ENCODE peak calls at places on chromosome 6, in six cellular contexts. P, F, D, A, T and N are unnamed samples.

GRCh38 chr6:21228411-21228810 is 365.1 kb upstream of the SOX4 start:
- DNase-seq in P (no peak), F (no peak), D (no peak), A (no peak), T (no peak), N (no peak)

GRCh38 chr6:134229520-134229919 is 88.4 kb downstream of the SGK1 start:
- DNase-seq in P (no peak), F (no peak), D (no peak), A (no peak), T (no peak), N (no peak)

GRCh38 chr6:33858053-33858475 is 54.3 kb upstream of the MLN start:
- DNase-seq in P (no peak), F (no peak), D (no peak), A (no peak), T (no peak), N (no peak)

GRCh38 chr6:151534576-151534975 is 40.8 kb downstream of the CCDC170 start:
- DNase-seq in P (no peak), F (no peak), D (no peak), A (no peak), T (no peak), N (no peak)

GRCh38 chr6:113103618-113104390 is 753.3 kb upstream of the MARCKS start:
- DNase-seq in P (no peak), F (no peak), D (peak; percentile 78), A (no peak), T (no peak), N (no peak)

GRCh38 chr6:36874016-36874442 is 574 bp downstream of the PPIL1 start:
- DNase-seq in P (no peak), F (peak; percentile 48), D (no peak), A (no peak), T (no peak), N (no peak)

GRCh38 chr6:161228911-161229591 is 44.8 kb downstream of the AGPAT4 start:
- DNase-seq in P (no peak), F (no peak), D (peak; percentile 86), A (peak; percentile 26), T (no peak), N (no peak)

GRCh38 chr6:104159045-104159618 is 700.6 kb downstream of the HACE1 start:
- DNase-seq in P (no peak), F (no peak), D (no peak), A (no peak), T (no peak), N (no peak)

GRCh38 chr6:166572370-166573261 is 13.9 kb downstream of the RAMACL start:
- DNase-seq in P (no peak), F (no peak), D (peak; percentile 97), A (peak; percentile 42), T (no peak), N (no peak)

GRCh38 chr6:154569136-154569862 is 58.8 kb upstream of the CNKSR3 start:
- DNase-seq in P (no peak), F (no peak), D (no peak), A (no peak), T (no peak), N (no peak)

GRCh38 chr6:5599112-5599511 is 337.8 kb downstream of the FARS2 start:
- DNase-seq in P (no peak), F (no peak), D (no peak), A (no peak), T (no peak), N (no peak)

GRCh38 chr6:56246941-56247653 is at the start of gene COL21A1:
- DNase-seq in P (no peak), F (peak; percentile 41), D (peak; percentile 45), A (peak; percentile 95), T (no peak), N (no peak)

GRCh38 chr6:5287205-5287965 is 26.1 kb downstream of the FARS2 start:
- DNase-seq in P (no peak), F (no peak), D (peak; percentile 69), A (no peak), T (no peak), N (no peak)

GRCh38 chr6:72748759-72749158 is 126.9 kb downstream of the KCNQ5 start:
- DNase-seq in P (no peak), F (no peak), D (peak; percentile 77), A (no peak), T (no peak), N (no peak)